ENCODE peak calls at places on chromosomes 13 and 19, in seven cellular contexts. U is effector memory CD8-positive, alpha-beta T cell; L is BJ; K is GM18507; H is Peyer's patch; X is GM23248; W is NCI-H226. N is an unnamed sample.

GRCh38 chr13:29049524-29049923 is 229.4 kb downstream of the MTUS2 start:
- DNase-seq in K (no peak), L (no peak), X (no peak), W (no peak), U (no peak), H (no peak), N (no peak)

GRCh38 chr13:59458908-59459579 is 704.7 kb downstream of the DIAPH3 start:
- DNase-seq in W (peak; percentile 33), K (no peak), X (peak; percentile 48), H (no peak), L (peak; percentile 62), U (no peak), N (peak; percentile 49)

GRCh38 chr19:47681388-47681787 is 31.8 kb upstream of the EHD2 start:
- DNase-seq in W (no peak), X (no peak), H (no peak), L (no peak), K (no peak), U (no peak), N (no peak)

GRCh38 chr13:98142427-98143156 is at the start of gene FARP1:
- DNase-seq in L (no peak), U (no peak), K (no peak), W (peak; percentile 66), X (peak; percentile 88), H (peak; percentile 77), N (no peak)

GRCh38 chr13:109500146-109500773 is 286.1 kb downstream of the IRS2 start:
- DNase-seq in L (no peak), K (no peak), H (no peak), W (no peak), U (no peak), X (no peak), N (no peak)

GRCh38 chr13:44259045-44260042 is 114.3 kb upstream of the SERP2 start:
- DNase-seq in W (peak; percentile 30), K (peak; percentile 17), U (peak; percentile 56), X (peak; percentile 47), H (no peak), L (no peak), N (no peak)

GRCh38 chr13:100363351-100363750 is 225.2 kb downstream of the GGACT start:
- DNase-seq in X (peak; percentile 54), U (no peak), L (peak; percentile 20), K (no peak), W (no peak), H (no peak), N (peak; percentile 26)

GRCh38 chr13:45859682-45860081 is 8.1 kb upstream of the SIAH3 start:
- DNase-seq in X (no peak), H (no peak), U (no peak), W (no peak), L (no peak), K (no peak), N (no peak)

GRCh38 chr13:49858183-49858856 is 65.8 kb upstream of the KPNA3 start:
- DNase-seq in X (peak; percentile 96), L (peak; percentile 81), H (no peak), W (peak; percentile 95), K (no peak), U (no peak), N (peak; percentile 96)

GRCh38 chr13:95298971-95299627 is 2.2 kb downstream of the ABCC4 start:
- DNase-seq in X (peak; percentile 53), H (no peak), K (no peak), U (no peak), W (peak; percentile 82), L (no peak), N (peak; percentile 71)

GRCh38 chr13:30726192-30726591 is 9.2 kb upstream of the ALOX5AP start:
- DNase-seq in H (no peak), X (peak; percentile 35), W (no peak), U (no peak), L (no peak), K (no peak), N (no peak)

GRCh38 chr13:75305057-75305456 is 176.9 kb downstream of the TBC1D4 start:
- DNase-seq in L (no peak), U (no peak), H (no peak), X (no peak), K (no peak), W (no peak), N (no peak)

GRCh38 chr13:49444517-49445395 is 682 bp downstream of the SETDB2 start:
- DNase-seq in X (peak; percentile 83), H (no peak), K (no peak), U (peak; percentile 38), W (peak; percentile 3), L (peak; percentile 51), N (no peak)